ENCODE peak calls at places on chromosomes 3 and 15, in eight cellular contexts. T, G, S, Y, V, Q, D and A are unnamed samples.

GRCh38 chr15:80929225-80929624 is 60.4 kb downstream of the MESD start:
- DNase-seq in Q (peak; percentile 72), G (no peak), T (peak; percentile 84), D (no peak), Y (peak; percentile 36), S (peak; percentile 84), V (peak; percentile 89), A (no peak)

GRCh38 chr3:197554562-197555280 is 1.0 kb downstream of the BDH1 start:
- DNase-seq in G (peak; percentile 94), S (peak; percentile 94), V (peak; percentile 95), Y (peak; percentile 84), T (peak; percentile 95), Q (peak; percentile 98), D (peak; percentile 99), A (peak; percentile 90)

GRCh38 chr3:196207159-196207832 is 3.9 kb downstream of the ZDHHC19 start:
- DNase-seq in V (no peak), Y (no peak), Q (no peak), D (peak; percentile 58), T (no peak), G (no peak), S (no peak), A (no peak)

GRCh38 chr15:92901053-92901761 is 1.1 kb downstream of the CHD2 start:
- DNase-seq in D (no peak), V (no peak), G (no peak), Y (no peak), T (no peak), S (no peak), Q (peak; percentile 55), A (no peak)

GRCh38 chr15:52115598-52116427 is 3.2 kb upstream of the BCL2L10 start:
- DNase-seq in S (no peak), T (no peak), Q (no peak), V (peak; percentile 10), Y (no peak), G (peak; percentile 64), D (no peak), A (no peak)

GRCh38 chr15:70535071-70535954 is 228.0 kb downstream of the UACA start:
- DNase-seq in Q (no peak), V (no peak), T (no peak), S (no peak), Y (no peak), D (no peak), G (no peak), A (no peak)

GRCh38 chr3:194267744-194268658 is 83.1 kb downstream of the CPN2 start:
- DNase-seq in S (peak; percentile 97), Q (peak; percentile 22), V (peak; percentile 61), Y (no peak), D (no peak), T (no peak), G (peak; percentile 33), A (no peak)

GRCh38 chr15:92662797-92663196 is 7.2 kb upstream of the FAM174B start:
- DNase-seq in Y (no peak), D (no peak), G (no peak), V (no peak), Q (no peak), T (no peak), S (no peak), A (no peak)

GRCh38 chr15:25176616-25176923 is 221.8 kb downstream of the SNRPN start:
- DNase-seq in Y (no peak), T (no peak), Q (no peak), G (peak; percentile 3), D (no peak), S (no peak), V (no peak), A (no peak)

GRCh38 chr3:158528306-158528705 is 42.7 kb upstream of the MLF1 start:
- DNase-seq in Y (no peak), G (no peak), T (no peak), Q (no peak), S (no peak), V (no peak), D (no peak), A (no peak)

GRCh38 chr3:158531334-158531733 is 39.7 kb upstream of the MLF1 start:
- DNase-seq in Q (no peak), T (no peak), V (no peak), Y (no peak), G (no peak), D (no peak), S (no peak), A (no peak)

GRCh38 chr3:158532099-158532734 is 38.8 kb upstream of the MLF1 start:
- DNase-seq in G (no peak), D (peak; percentile 54), S (peak; percentile 74), V (peak; percentile 70), T (peak; percentile 62), Y (peak; percentile 46), Q (peak; percentile 56), A (peak; percentile 11)
- TF ChIP-seq CTCF in G (peak; percentile 27), D (peak; percentile 74), S (peak; percentile 66), V (peak; percentile 70), T (peak; percentile 82), Y (peak; percentile 64), Q (peak; percentile 62), A (peak; percentile 67)

DNA sequence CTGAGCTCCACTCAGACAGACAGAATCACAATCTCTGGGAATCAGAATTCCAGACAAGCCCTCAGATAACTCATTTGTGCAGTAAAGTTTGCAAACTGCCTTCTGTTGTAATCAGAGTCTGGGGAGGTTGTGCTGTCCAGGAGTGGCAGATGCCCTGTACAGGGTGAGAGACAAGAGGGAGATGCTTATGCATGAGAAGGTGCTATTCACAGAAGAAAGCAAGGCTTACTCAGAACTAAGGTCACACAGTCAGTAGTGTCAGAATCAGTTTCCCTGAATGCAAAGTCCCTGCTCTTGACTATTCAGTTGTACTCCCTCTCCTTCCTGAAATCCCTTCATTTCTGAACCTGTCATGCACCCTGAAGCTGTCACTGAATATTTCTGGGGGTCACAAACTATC is 43.7 kb downstream of the SRPRB start:
- DNase-seq in T (no peak), V (no peak), Q (no peak), D (no peak), S (peak; percentile 12), Y (no peak), G (no peak), A (no peak)
- H3K4me3 ChIP-seq in T (no peak overlapping the region), V (no peak overlapping the region), Q (no peak overlapping the region), D (no peak overlapping the region), S (no peak overlapping the region), Y (no peak overlapping the region), G (no peak overlapping the region), A (no peak overlapping the region)

GRCh38 chr3:10504161-10505049 is 981 bp downstream of the ATP2B2 start:
- DNase-seq in T (no peak), Q (no peak), G (no peak), S (no peak), Y (no peak), V (no peak), D (no peak), A (no peak)
- TF ChIP-seq CTCF in T (no peak), Q (no peak), G (no peak), S (no peak), Y (no peak), V (no peak), D (no peak), A (peak; percentile 10)

GRCh38 chr3:35638640-35639250 is 580 bp upstream of the ARPP21 start:
- DNase-seq in S (no peak), V (no peak), Q (no peak), T (no peak), G (no peak), D (peak; percentile 3), Y (no peak), A (no peak)

GRCh38 chr3:35641920-35642532 is 2.7 kb downstream of the ARPP21 start:
- DNase-seq in G (no peak), S (no peak), T (no peak), Y (no peak), Q (no peak), V (no peak), D (no peak), A (no peak)

GRCh38 chr3:35640736-35641135 is 1.4 kb downstream of the ARPP21 start:
- DNase-seq in V (no peak), S (no peak), D (no peak), Q (no peak), G (no peak), T (no peak), Y (no peak), A (no peak)

GRCh38 chr3:35639251-35640185 is at the start of gene ARPP21:
- DNase-seq in D (peak; percentile 57), S (peak; percentile 0), V (no peak), T (no peak), Q (peak; percentile 36), G (peak; percentile 13), Y (no peak), A (no peak)

GRCh38 chr3:35640186-35640584 is 860 bp downstream of the ARPP21 start:
- DNase-seq in S (no peak), D (no peak), T (no peak), Y (no peak), G (no peak), V (no peak), Q (no peak), A (no peak)
- H3K4me3 ChIP-seq in S (no peak overlapping the region), D (peak overlapping the region; percentile 84), T (no peak overlapping the region), Y (peak overlapping the region; percentile 53), G (no peak overlapping the region), V (no peak overlapping the region), Q (peak overlapping the region; percentile 57), A (peak overlapping the region; percentile 74)

DNA sequence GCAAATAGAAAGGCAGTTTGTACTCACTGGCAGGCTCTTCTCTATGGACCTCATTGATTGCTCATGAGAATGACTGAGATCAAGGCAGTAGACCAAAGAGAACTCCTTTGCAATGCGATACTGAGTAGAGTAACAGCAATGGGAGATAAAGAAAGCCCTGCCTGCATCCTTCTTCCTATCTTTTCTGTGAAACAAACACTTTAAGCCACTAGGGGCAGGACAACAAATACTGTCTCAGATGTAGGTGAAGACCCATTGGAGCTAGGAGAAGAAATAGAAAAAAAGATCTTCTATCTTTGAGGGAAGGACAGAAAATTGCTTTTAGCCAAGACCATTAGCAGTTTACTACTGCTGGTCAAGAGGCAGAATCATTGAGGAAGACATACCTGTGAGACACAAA is 117.6 kb upstream of the IGSF10 start:
- DNase-seq in G (no peak), T (no peak), Q (no peak), S (no peak), Y (no peak), D (peak; percentile 43), V (no peak), A (no peak)
- TF ChIP-seq CTCF in G (no peak), T (no peak), Q (peak; percentile 9), S (no peak), Y (no peak), D (peak; percentile 31), V (no peak), A (no peak)

GRCh38 chr3:57594144-57594543 is 3.0 kb downstream of the ARF4 start:
- DNase-seq in G (no peak), Y (no peak), T (no peak), D (no peak), V (no peak), S (no peak), Q (no peak), A (no peak)
- H3K4me3 ChIP-seq in G (no peak overlapping the region), Y (peak overlapping the region; percentile 89), T (peak overlapping the region; percentile 99), D (no peak overlapping the region), V (no peak overlapping the region), S (peak overlapping the region; percentile 86), Q (peak overlapping the region; percentile 100), A (peak overlapping the region; percentile 100)

DNA sequence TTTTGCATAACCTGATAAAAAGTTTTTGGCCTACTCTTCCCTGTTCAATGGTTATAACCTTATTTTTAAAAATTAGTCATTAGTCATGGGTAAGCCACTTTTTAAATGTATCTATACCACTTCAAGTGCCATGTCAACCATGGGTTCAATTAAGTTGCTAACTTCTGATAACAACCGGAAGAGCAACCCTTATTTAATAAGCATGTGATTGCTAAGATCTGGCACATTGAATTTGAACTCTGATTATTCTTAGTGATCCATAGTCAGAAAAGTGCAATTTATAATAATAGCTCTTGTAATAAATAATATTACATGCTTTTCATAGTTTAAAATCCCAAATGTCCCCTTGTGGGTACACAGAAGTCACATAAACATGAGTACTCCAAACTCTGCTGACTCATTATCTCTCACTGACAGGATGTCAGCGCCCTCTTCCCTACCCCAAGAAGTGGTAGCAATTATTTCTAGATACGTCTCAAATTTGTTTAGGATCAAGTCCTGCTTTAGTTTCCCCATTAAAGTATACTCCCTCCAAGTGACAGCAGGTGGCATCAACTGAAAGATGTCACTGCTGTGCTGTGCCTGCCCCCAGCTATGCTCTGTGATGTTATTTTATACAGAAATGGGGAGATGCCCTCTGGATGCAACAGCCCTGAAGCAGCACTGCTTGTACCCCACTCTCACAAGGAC is 18.6 kb downstream of the SAMD7 start:
- DNase-seq in Y (no peak), S (no peak), T (no peak), D (no peak), Q (no peak), V (no peak), G (no peak), A (no peak)
- TF ChIP-seq CTCF in Y (no peak), S (no peak), T (no peak), D (no peak), Q (no peak), V (no peak), G (no peak), A (no peak)